ENCODE peak calls at places on chromosomes 4 and X, in six cellular contexts. One of them, this sample, is unnamed.

GRCh38 chr4:30912098-30912719 is 192.0 kb downstream of the PCDH7 start:
- DNase-seq in transverse colon: no peak
- DNase-seq in WERI-Rb-1: no peak
- DNase-seq in fibroblast of lung: peak; percentile 20
- DNase-seq in right atrium auricular region: no peak
- DNase-seq in cardiac muscle cell: peak; percentile 25
- DNase-seq in this sample: no peak

GRCh38 chrX:69501433-69501832 is 2.7 kb upstream of the NALF2 start:
- DNase-seq in transverse colon: no peak
- DNase-seq in WERI-Rb-1: peak; percentile 71
- DNase-seq in fibroblast of lung: no peak
- DNase-seq in right atrium auricular region: no peak
- DNase-seq in cardiac muscle cell: peak; percentile 5
- DNase-seq in this sample: no peak

GRCh38 chr4:162803378-162803777 is 363.3 kb downstream of the NAF1 start:
- DNase-seq in transverse colon: no peak
- DNase-seq in WERI-Rb-1: no peak
- DNase-seq in fibroblast of lung: no peak
- DNase-seq in right atrium auricular region: no peak
- DNase-seq in cardiac muscle cell: no peak
- DNase-seq in this sample: no peak

GRCh38 chrX:84336646-84337045 is 148.6 kb upstream of the RPS6KA6 start:
- DNase-seq in transverse colon: no peak
- DNase-seq in WERI-Rb-1: no peak
- DNase-seq in fibroblast of lung: no peak
- DNase-seq in right atrium auricular region: no peak
- DNase-seq in cardiac muscle cell: no peak
- DNase-seq in this sample: no peak

GRCh38 chr4:10619855-10620254 is 64.7 kb downstream of the CLNK start:
- DNase-seq in transverse colon: no peak
- DNase-seq in WERI-Rb-1: no peak
- DNase-seq in fibroblast of lung: no peak
- DNase-seq in right atrium auricular region: no peak
- DNase-seq in cardiac muscle cell: no peak
- DNase-seq in this sample: no peak

GRCh38 chr4:36757623-36758311 is 476.4 kb downstream of the DTHD1 start:
- DNase-seq in transverse colon: no peak
- DNase-seq in WERI-Rb-1: no peak
- DNase-seq in fibroblast of lung: no peak
- DNase-seq in right atrium auricular region: no peak
- DNase-seq in cardiac muscle cell: no peak
- DNase-seq in this sample: no peak

GRCh38 chrX:82412851-82413250 is 1095.2 kb upstream of the POU3F4 start:
- DNase-seq in transverse colon: no peak
- DNase-seq in WERI-Rb-1: no peak
- DNase-seq in fibroblast of lung: peak; percentile 12
- DNase-seq in right atrium auricular region: no peak
- DNase-seq in cardiac muscle cell: no peak
- DNase-seq in this sample: no peak

GRCh38 chr4:59748433-59748832 is 1451.7 kb upstream of the ADGRL3 start:
- DNase-seq in transverse colon: no peak
- DNase-seq in WERI-Rb-1: no peak
- DNase-seq in fibroblast of lung: no peak
- DNase-seq in right atrium auricular region: no peak
- DNase-seq in cardiac muscle cell: no peak
- DNase-seq in this sample: no peak

GRCh38 chr4:112516401-112517066 is 554 bp upstream of the NEUROG2 start:
- DNase-seq in transverse colon: no peak
- DNase-seq in WERI-Rb-1: peak; percentile 57
- DNase-seq in fibroblast of lung: no peak
- DNase-seq in right atrium auricular region: no peak
- DNase-seq in cardiac muscle cell: peak; percentile 78
- DNase-seq in this sample: no peak

GRCh38 chr4:175419120-175419774 is 392.8 kb downstream of the GPM6A start:
- DNase-seq in transverse colon: no peak
- DNase-seq in WERI-Rb-1: no peak
- DNase-seq in fibroblast of lung: peak; percentile 96
- DNase-seq in right atrium auricular region: no peak
- DNase-seq in cardiac muscle cell: no peak
- DNase-seq in this sample: no peak

GRCh38 chr4:93573285-93573684 is 255.3 kb upstream of the ATOH1 start:
- DNase-seq in transverse colon: no peak
- DNase-seq in WERI-Rb-1: no peak
- DNase-seq in fibroblast of lung: no peak
- DNase-seq in right atrium auricular region: no peak
- DNase-seq in cardiac muscle cell: no peak
- DNase-seq in this sample: no peak

GRCh38 chrX:19059063-19059462 is 63.2 kb downstream of the ADGRG2 start:
- DNase-seq in transverse colon: no peak
- DNase-seq in WERI-Rb-1: no peak
- DNase-seq in fibroblast of lung: no peak
- DNase-seq in right atrium auricular region: no peak
- DNase-seq in cardiac muscle cell: no peak
- DNase-seq in this sample: no peak

GRCh38 chr4:19700951-19701350 is 550.8 kb upstream of the SLIT2 start:
- DNase-seq in transverse colon: no peak
- DNase-seq in WERI-Rb-1: no peak
- DNase-seq in fibroblast of lung: peak; percentile 20
- DNase-seq in right atrium auricular region: no peak
- DNase-seq in cardiac muscle cell: no peak
- DNase-seq in this sample: no peak

GRCh38 chr4:185640809-185641675 is 105.7 kb upstream of the PDLIM3 start:
- DNase-seq in transverse colon: no peak
- DNase-seq in WERI-Rb-1: peak; percentile 59
- DNase-seq in fibroblast of lung: peak; percentile 88
- DNase-seq in right atrium auricular region: no peak
- DNase-seq in cardiac muscle cell: peak; percentile 69
- DNase-seq in this sample: no peak

GRCh38 chr4:93174598-93174997 is 654.0 kb upstream of the ATOH1 start:
- DNase-seq in transverse colon: no peak
- DNase-seq in WERI-Rb-1: no peak
- DNase-seq in fibroblast of lung: no peak
- DNase-seq in right atrium auricular region: no peak
- DNase-seq in cardiac muscle cell: no peak
- DNase-seq in this sample: no peak

GRCh38 chr4:89657931-89658700 is 178.8 kb downstream of the SNCA start:
- DNase-seq in transverse colon: no peak
- DNase-seq in WERI-Rb-1: no peak
- DNase-seq in fibroblast of lung: peak; percentile 74
- DNase-seq in right atrium auricular region: no peak
- DNase-seq in cardiac muscle cell: peak; percentile 13
- DNase-seq in this sample: no peak

GRCh38 chr4:963276-964225 is 9.8 kb downstream of the DGKQ start:
- DNase-seq in transverse colon: peak; percentile 62
- DNase-seq in WERI-Rb-1: no peak
- DNase-seq in fibroblast of lung: no peak
- DNase-seq in right atrium auricular region: no peak
- DNase-seq in cardiac muscle cell: no peak
- DNase-seq in this sample: no peak

GRCh38 chrX:119729408-119730201 is 28.8 kb upstream of the SOWAHD start:
- DNase-seq in transverse colon: peak; percentile 64
- DNase-seq in WERI-Rb-1: peak; percentile 71
- DNase-seq in fibroblast of lung: peak; percentile 76
- DNase-seq in right atrium auricular region: peak; percentile 72
- DNase-seq in cardiac muscle cell: peak; percentile 64
- DNase-seq in this sample: peak; percentile 23

GRCh38 chrX:118347131-118347530 is 1.2 kb downstream of the WDR44 start:
- DNase-seq in transverse colon: no peak
- DNase-seq in WERI-Rb-1: no peak
- DNase-seq in fibroblast of lung: peak; percentile 51
- DNase-seq in right atrium auricular region: no peak
- DNase-seq in cardiac muscle cell: peak; percentile 6
- DNase-seq in this sample: no peak

GRCh38 chr4:157052429-157053040 is 23.4 kb upstream of the GLRB start:
- DNase-seq in transverse colon: no peak
- DNase-seq in WERI-Rb-1: no peak
- DNase-seq in fibroblast of lung: no peak
- DNase-seq in right atrium auricular region: no peak
- DNase-seq in cardiac muscle cell: no peak
- DNase-seq in this sample: no peak

GRCh38 chr4:48334900-48335384 is 6.4 kb upstream of the SLAIN2 start:
- DNase-seq in transverse colon: no peak
- DNase-seq in WERI-Rb-1: no peak
- DNase-seq in fibroblast of lung: peak; percentile 66
- DNase-seq in right atrium auricular region: no peak
- DNase-seq in cardiac muscle cell: no peak
- DNase-seq in this sample: no peak

GRCh38 chr4:153001626-153002025 is 65.5 kb downstream of the FHDC1 start:
- DNase-seq in transverse colon: no peak
- DNase-seq in WERI-Rb-1: no peak
- DNase-seq in fibroblast of lung: no peak
- DNase-seq in right atrium auricular region: no peak
- DNase-seq in cardiac muscle cell: no peak
- DNase-seq in this sample: no peak

GRCh38 chrX:18119856-18120255 is 100.8 kb downstream of the BEND2 start:
- DNase-seq in transverse colon: no peak
- DNase-seq in WERI-Rb-1: no peak
- DNase-seq in fibroblast of lung: no peak
- DNase-seq in right atrium auricular region: no peak
- DNase-seq in cardiac muscle cell: no peak
- DNase-seq in this sample: no peak

GRCh38 chr4:75484195-75484594 is 30.0 kb downstream of the RCHY1 start:
- DNase-seq in transverse colon: no peak
- DNase-seq in WERI-Rb-1: no peak
- DNase-seq in fibroblast of lung: no peak
- DNase-seq in right atrium auricular region: no peak
- DNase-seq in cardiac muscle cell: no peak
- DNase-seq in this sample: no peak

GRCh38 chr4:181004056-181004455 is 1239.1 kb upstream of the TENM3 start:
- DNase-seq in transverse colon: no peak
- DNase-seq in WERI-Rb-1: no peak
- DNase-seq in fibroblast of lung: no peak
- DNase-seq in right atrium auricular region: no peak
- DNase-seq in cardiac muscle cell: no peak
- DNase-seq in this sample: no peak

GRCh38 chr4:38782452-38783108 is at the start of gene TLR10:
- DNase-seq in transverse colon: peak; percentile 46
- DNase-seq in WERI-Rb-1: peak; percentile 51
- DNase-seq in fibroblast of lung: peak; percentile 59
- DNase-seq in right atrium auricular region: no peak
- DNase-seq in cardiac muscle cell: peak; percentile 64
- DNase-seq in this sample: no peak
- H3K27ac ChIP-seq in transverse colon: no peak within 1 kb of the TSS
- H3K27ac ChIP-seq in WERI-Rb-1: no peak within 1 kb of the TSS
- H3K27ac ChIP-seq in fibroblast of lung: no peak within 1 kb of the TSS
- H3K27ac ChIP-seq in right atrium auricular region: no peak within 1 kb of the TSS
- H3K27ac ChIP-seq in cardiac muscle cell: no peak within 1 kb of the TSS
- H3K27ac ChIP-seq in this sample: no peak within 1 kb of the TSS

GRCh38 chr4:7003879-7004240 is 39.3 kb upstream of the TADA2B start:
- DNase-seq in transverse colon: no peak
- DNase-seq in WERI-Rb-1: no peak
- DNase-seq in fibroblast of lung: no peak
- DNase-seq in right atrium auricular region: no peak
- DNase-seq in cardiac muscle cell: no peak
- DNase-seq in this sample: no peak
- H3K36me3 ChIP-seq in transverse colon: peaks cover 34% of the 10 kb centered on the region
- H3K36me3 ChIP-seq in WERI-Rb-1: peaks cover 88% of the 10 kb centered on the region
- H3K36me3 ChIP-seq in fibroblast of lung: peaks cover 10% of the 10 kb centered on the region
- H3K36me3 ChIP-seq in right atrium auricular region: peaks cover 70% of the 10 kb centered on the region
- H3K36me3 ChIP-seq in cardiac muscle cell: peaks cover 19% of the 10 kb centered on the region
- H3K36me3 ChIP-seq in this sample: peaks cover 47% of the 10 kb centered on the region

GRCh38 chrX:134184936-134185335 is 52.0 kb upstream of the CCDC160 start:
- DNase-seq in transverse colon: no peak
- DNase-seq in WERI-Rb-1: no peak
- DNase-seq in fibroblast of lung: no peak
- DNase-seq in right atrium auricular region: no peak
- DNase-seq in cardiac muscle cell: no peak
- DNase-seq in this sample: no peak

GRCh38 chrX:134186362-134187121 is 50.4 kb upstream of the CCDC160 start:
- DNase-seq in transverse colon: peak; percentile 20
- DNase-seq in WERI-Rb-1: no peak
- DNase-seq in fibroblast of lung: no peak
- DNase-seq in right atrium auricular region: no peak
- DNase-seq in cardiac muscle cell: peak; percentile 25
- DNase-seq in this sample: peak; percentile 16

GRCh38 chrX:134181261-134181660 is 55.7 kb upstream of the CCDC160 start:
- DNase-seq in transverse colon: no peak
- DNase-seq in WERI-Rb-1: no peak
- DNase-seq in fibroblast of lung: no peak
- DNase-seq in right atrium auricular region: no peak
- DNase-seq in cardiac muscle cell: no peak
- DNase-seq in this sample: no peak

GRCh38 chrX:134180566-134180965 is 56.4 kb upstream of the CCDC160 start:
- DNase-seq in transverse colon: no peak
- DNase-seq in WERI-Rb-1: no peak
- DNase-seq in fibroblast of lung: no peak
- DNase-seq in right atrium auricular region: no peak
- DNase-seq in cardiac muscle cell: no peak
- DNase-seq in this sample: no peak

GRCh38 chrX:134183665-134184064 is 53.3 kb upstream of the CCDC160 start:
- DNase-seq in transverse colon: no peak
- DNase-seq in WERI-Rb-1: no peak
- DNase-seq in fibroblast of lung: no peak
- DNase-seq in right atrium auricular region: no peak
- DNase-seq in cardiac muscle cell: no peak
- DNase-seq in this sample: no peak
- H3K4me3 ChIP-seq in transverse colon: no peak overlapping the region
- H3K4me3 ChIP-seq in WERI-Rb-1: no peak overlapping the region
- H3K4me3 ChIP-seq in fibroblast of lung: no peak overlapping the region
- H3K4me3 ChIP-seq in right atrium auricular region: no peak overlapping the region
- H3K4me3 ChIP-seq in cardiac muscle cell: no peak overlapping the region
- H3K4me3 ChIP-seq in this sample: no peak overlapping the region

GRCh38 chr4:7811536-7812190 is 128.0 kb downstream of the AFAP1 start:
- DNase-seq in transverse colon: peak; percentile 57
- DNase-seq in WERI-Rb-1: no peak
- DNase-seq in fibroblast of lung: peak; percentile 95
- DNase-seq in right atrium auricular region: peak; percentile 90
- DNase-seq in cardiac muscle cell: no peak
- DNase-seq in this sample: no peak
- H3K27ac ChIP-seq in transverse colon: peak overlapping the region; percentile 81
- H3K27ac ChIP-seq in WERI-Rb-1: no peak overlapping the region
- H3K27ac ChIP-seq in fibroblast of lung: peak overlapping the region; percentile 65
- H3K27ac ChIP-seq in right atrium auricular region: peak overlapping the region; percentile 79
- H3K27ac ChIP-seq in cardiac muscle cell: no peak overlapping the region
- H3K27ac ChIP-seq in this sample: no peak overlapping the region

This sample was measured in effector memory CD4-positive, alpha-beta T cell.